ENCODE peak calls at places on chromosomes 1 and 21, in nine cellular contexts. A is AG08395, S is thoracic aorta, I is AG10803, V is NCI-H226, M is 8988T, H is HuH-7.5, U is HTR-8/SVneo, E is heart left ventricle. J is an unnamed sample.

GRCh38 chr1:77382361-77382760 is 100.5 kb downstream of the AK5 start:
- DNase-seq in E (no peak), I (no peak), H (no peak), V (peak), A (no peak), M (no peak), S (no peak), U (no peak), J (no peak)

GRCh38 chr1:101409102-101409501 is 172.3 kb downstream of the S1PR1 start:
- DNase-seq in U (no peak), H (no peak), S (no peak), I (no peak), E (no peak), V (no peak), A (no peak), M (no peak), J (no peak)

GRCh38 chr1:87410771-87411170 is 82.1 kb downstream of the LMO4 start:
- DNase-seq in E (peak), U (no peak), M (no peak), S (no peak), H (no peak), V (no peak), A (peak), I (peak), J (peak)

GRCh38 chr1:55231745-55232144 is 16.6 kb upstream of the USP24 start:
- DNase-seq in M (no peak), S (no peak), E (no peak), H (no peak), V (no peak), U (no peak), I (no peak), A (no peak), J (no peak)

GRCh38 chr1:192747942-192748341 is 60.9 kb upstream of the RGS2 start:
- DNase-seq in U (no peak), S (no peak), I (peak), A (peak), E (no peak), V (peak), M (no peak), H (no peak), J (peak)

GRCh38 chr1:110212165-110213142 is 2.3 kb downstream of the KCNC4 start:
- DNase-seq in H (no peak), A (no peak), E (no peak), U (no peak), V (peak), M (no peak), I (no peak), S (no peak), J (no peak)

GRCh38 chr1:66292944-66293343 is 241.0 kb upstream of the SGIP1 start:
- DNase-seq in M (no peak), I (no peak), V (no peak), H (no peak), U (no peak), S (no peak), A (no peak), E (no peak), J (no peak)

GRCh38 chr21:34582506-34583150 is 32.3 kb downstream of the RCAN1 start:
- DNase-seq in M (peak), S (no peak), I (peak), U (peak), A (peak), E (no peak), H (peak), V (peak), J (peak)

GRCh38 chr21:37367758-37368535 is 1.4 kb downstream of the DYRK1A start:
- DNase-seq in A (peak), U (no peak), E (peak), M (no peak), V (no peak), H (peak), I (peak), S (no peak), J (peak)